ENCODE peak calls at places on chromosomes 12 and 14, in four cellular contexts. One of them, this sample, is unnamed.

GRCh38 chr12:85923767-85924331 is 49.8 kb downstream of the NTS start:
- DNase-seq in brain microvascular endothelial cell: no peak
- DNase-seq in heart left ventricle: no peak
- DNase-seq in RWPE1: peak
- DNase-seq in this sample: no peak

GRCh38 chr14:105013150-105013787 is 7.6 kb downstream of the CDCA4 start:
- DNase-seq in brain microvascular endothelial cell: no peak
- DNase-seq in heart left ventricle: no peak
- DNase-seq in RWPE1: no peak
- DNase-seq in this sample: peak

GRCh38 chr12:51391047-51391837 is at the start of gene GALNT6:
- DNase-seq in brain microvascular endothelial cell: no peak
- DNase-seq in heart left ventricle: peak
- DNase-seq in RWPE1: peak
- DNase-seq in this sample: peak

GRCh38 chr12:57164966-57165365 is 17.5 kb upstream of the LRP1-AS start:
- DNase-seq in brain microvascular endothelial cell: peak
- DNase-seq in heart left ventricle: no peak
- DNase-seq in RWPE1: no peak
- DNase-seq in this sample: no peak

GRCh38 chr12:122192441-122192840 is 9.5 kb downstream of the LRRC43 start:
- DNase-seq in brain microvascular endothelial cell: no peak
- DNase-seq in heart left ventricle: no peak
- DNase-seq in RWPE1: no peak
- DNase-seq in this sample: no peak

GRCh38 chr14:36068777-36069534 is 107.6 kb downstream of the PTCSC3 start:
- DNase-seq in brain microvascular endothelial cell: peak
- DNase-seq in heart left ventricle: no peak
- DNase-seq in RWPE1: peak
- DNase-seq in this sample: no peak

GRCh38 chr14:76919431-76919810 is 93.2 kb downstream of the LRRC74A start:
- DNase-seq in brain microvascular endothelial cell: no peak
- DNase-seq in heart left ventricle: no peak
- DNase-seq in RWPE1: peak
- DNase-seq in this sample: no peak

GRCh38 chr14:44778562-44778961 is 183.2 kb downstream of the KLHL28 start:
- DNase-seq in brain microvascular endothelial cell: no peak
- DNase-seq in heart left ventricle: no peak
- DNase-seq in RWPE1: no peak
- DNase-seq in this sample: no peak

GRCh38 chr12:75852956-75853355 is 178.6 kb downstream of the PHLDA1 start:
- DNase-seq in brain microvascular endothelial cell: no peak
- DNase-seq in heart left ventricle: no peak
- DNase-seq in RWPE1: no peak
- DNase-seq in this sample: no peak

GRCh38 chr14:67187210-67187609 is 2.0 kb upstream of the GARIN2 start:
- DNase-seq in brain microvascular endothelial cell: peak
- DNase-seq in heart left ventricle: no peak
- DNase-seq in RWPE1: peak
- DNase-seq in this sample: no peak

GRCh38 chr12:21827135-21827534 is 52.6 kb upstream of the KCNJ8 start:
- DNase-seq in brain microvascular endothelial cell: no peak
- DNase-seq in heart left ventricle: no peak
- DNase-seq in RWPE1: no peak
- DNase-seq in this sample: no peak

GRCh38 chr12:49706351-49707126 is 666 bp downstream of the FMNL3 start:
- DNase-seq in brain microvascular endothelial cell: peak
- DNase-seq in heart left ventricle: peak
- DNase-seq in RWPE1: peak
- DNase-seq in this sample: peak

GRCh38 chr12:49707127-49707811 is at the start of gene FMNL3:
- DNase-seq in brain microvascular endothelial cell: peak
- DNase-seq in heart left ventricle: peak
- DNase-seq in RWPE1: peak
- DNase-seq in this sample: peak

GRCh38 chr12:49708851-49709250 is 1.6 kb upstream of the FMNL3 start:
- DNase-seq in brain microvascular endothelial cell: no peak
- DNase-seq in heart left ventricle: no peak
- DNase-seq in RWPE1: no peak
- DNase-seq in this sample: no peak

GRCh38 chr12:49705479-49706267 is 1.5 kb downstream of the FMNL3 start:
- DNase-seq in brain microvascular endothelial cell: peak
- DNase-seq in heart left ventricle: peak
- DNase-seq in RWPE1: no peak
- DNase-seq in this sample: no peak

GRCh38 chr12:49707812-49708147 is 575 bp upstream of the FMNL3 start:
- DNase-seq in brain microvascular endothelial cell: no peak
- DNase-seq in heart left ventricle: no peak
- DNase-seq in RWPE1: no peak
- DNase-seq in this sample: no peak
- TF ChIP-seq CTCF in brain microvascular endothelial cell: no peak
- TF ChIP-seq CTCF in heart left ventricle: no peak
- TF ChIP-seq CTCF in RWPE1: peak
- TF ChIP-seq CTCF in this sample: peak

GRCh38 chr12:15322164-15323054 is at the start of gene PTPRO:
- DNase-seq in brain microvascular endothelial cell: no peak
- DNase-seq in heart left ventricle: no peak
- DNase-seq in RWPE1: peak
- DNase-seq in this sample: peak
- TF ChIP-seq CTCF in brain microvascular endothelial cell: no peak
- TF ChIP-seq CTCF in heart left ventricle: no peak
- TF ChIP-seq CTCF in RWPE1: no peak
- TF ChIP-seq CTCF in this sample: no peak

DNA sequence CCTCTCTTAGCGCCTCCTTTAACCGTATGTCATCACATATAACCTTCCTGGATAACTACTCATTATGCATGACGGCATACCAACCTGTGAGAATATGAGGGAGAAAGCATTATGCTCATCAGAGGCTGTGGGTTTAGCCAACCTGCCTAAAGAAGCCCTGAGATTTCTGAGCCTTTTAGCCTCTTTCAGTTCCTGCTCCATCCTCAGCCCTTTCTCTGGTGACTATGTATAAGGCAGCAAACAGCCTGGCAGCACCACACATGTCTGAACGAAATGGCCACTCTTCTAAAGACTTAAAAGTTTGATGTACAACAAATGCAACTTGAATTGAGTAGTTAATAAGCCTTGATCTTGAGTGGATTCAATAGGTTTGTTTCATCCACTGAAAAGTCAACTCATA is 64.8 kb upstream of the SOX5 start:
- DNase-seq in brain microvascular endothelial cell: no peak
- DNase-seq in heart left ventricle: no peak
- DNase-seq in RWPE1: no peak
- DNase-seq in this sample: no peak
- TF ChIP-seq CTCF in brain microvascular endothelial cell: no peak
- TF ChIP-seq CTCF in heart left ventricle: no peak
- TF ChIP-seq CTCF in RWPE1: no peak
- TF ChIP-seq CTCF in this sample: no peak

DNA sequence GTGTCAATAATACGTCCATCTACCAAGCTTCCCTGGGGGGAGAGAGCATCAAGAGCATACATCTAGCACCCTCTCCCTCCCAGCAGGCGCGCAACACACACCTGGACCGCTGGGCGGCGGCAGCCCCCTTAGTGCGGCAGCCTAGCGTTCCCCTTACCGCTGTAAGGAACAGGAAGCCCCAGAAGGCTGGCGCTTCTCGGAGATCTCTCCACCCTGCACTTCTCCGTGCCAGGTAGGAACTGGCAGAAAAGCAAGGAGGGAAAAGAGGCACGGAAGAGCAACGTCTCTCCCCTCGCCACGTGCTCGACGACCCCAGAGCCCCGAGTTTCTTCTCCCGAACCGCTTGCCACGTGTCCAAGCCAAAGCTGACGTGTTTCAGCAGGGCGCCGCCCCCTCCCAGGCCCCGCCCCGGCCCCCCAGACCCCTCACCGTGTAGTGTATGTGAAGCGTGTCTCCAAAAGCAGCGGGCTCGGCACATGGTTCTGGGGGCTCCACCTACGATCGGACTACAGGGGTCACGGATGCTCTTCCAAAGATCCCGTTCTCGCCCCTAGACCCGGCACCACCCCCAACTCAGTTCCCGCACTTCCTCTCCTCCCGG is 575 bp downstream of the FKBP11 start:
- DNase-seq in brain microvascular endothelial cell: peak
- DNase-seq in heart left ventricle: peak
- DNase-seq in RWPE1: peak
- DNase-seq in this sample: peak
- TF ChIP-seq CTCF in brain microvascular endothelial cell: peak
- TF ChIP-seq CTCF in heart left ventricle: peak
- TF ChIP-seq CTCF in RWPE1: peak
- TF ChIP-seq CTCF in this sample: peak

DNA sequence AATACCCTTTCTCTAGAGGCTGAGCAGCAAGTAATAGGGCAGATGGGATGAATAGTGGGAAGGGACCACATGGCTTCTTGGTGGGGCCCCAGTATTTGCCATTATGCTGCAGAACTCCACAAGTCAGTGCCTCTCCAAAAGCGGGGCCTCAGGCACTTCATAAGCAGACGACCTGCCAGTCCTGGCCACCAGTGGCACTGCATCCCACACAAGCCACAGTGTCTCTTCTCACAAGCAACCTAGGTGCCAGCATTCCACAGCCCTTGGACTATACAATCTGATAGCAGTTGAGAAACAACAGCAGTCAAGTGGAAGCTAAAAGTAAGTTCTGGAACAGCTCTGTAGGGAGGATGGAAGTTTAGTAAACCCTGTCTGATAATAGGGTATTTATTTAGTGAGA is 4.2 kb upstream of the SLC8A3 start:
- DNase-seq in brain microvascular endothelial cell: no peak
- DNase-seq in heart left ventricle: no peak
- DNase-seq in RWPE1: no peak
- DNase-seq in this sample: no peak
- TF ChIP-seq CTCF in brain microvascular endothelial cell: no peak
- TF ChIP-seq CTCF in heart left ventricle: no peak
- TF ChIP-seq CTCF in RWPE1: no peak
- TF ChIP-seq CTCF in this sample: no peak

GRCh38 chr12:130044991-130045621 is 117.2 kb upstream of the FZD10 start:
- DNase-seq in brain microvascular endothelial cell: no peak
- DNase-seq in heart left ventricle: no peak
- DNase-seq in RWPE1: no peak
- DNase-seq in this sample: no peak

GRCh38 chr12:130054803-130055202 is 107.5 kb upstream of the FZD10 start:
- DNase-seq in brain microvascular endothelial cell: no peak
- DNase-seq in heart left ventricle: no peak
- DNase-seq in RWPE1: no peak
- DNase-seq in this sample: no peak

GRCh38 chr12:130051900-130052299 is 110.4 kb upstream of the FZD10 start:
- DNase-seq in brain microvascular endothelial cell: no peak
- DNase-seq in heart left ventricle: no peak
- DNase-seq in RWPE1: no peak
- DNase-seq in this sample: no peak

GRCh38 chr12:130053641-130054040 is 108.6 kb upstream of the FZD10 start:
- DNase-seq in brain microvascular endothelial cell: no peak
- DNase-seq in heart left ventricle: no peak
- DNase-seq in RWPE1: no peak
- DNase-seq in this sample: peak

GRCh38 chr12:130049666-130050065 is 112.6 kb upstream of the FZD10 start:
- DNase-seq in brain microvascular endothelial cell: no peak
- DNase-seq in heart left ventricle: no peak
- DNase-seq in RWPE1: no peak
- DNase-seq in this sample: no peak
- TF ChIP-seq CTCF in brain microvascular endothelial cell: no peak
- TF ChIP-seq CTCF in heart left ventricle: no peak
- TF ChIP-seq CTCF in RWPE1: no peak
- TF ChIP-seq CTCF in this sample: no peak

DNA sequence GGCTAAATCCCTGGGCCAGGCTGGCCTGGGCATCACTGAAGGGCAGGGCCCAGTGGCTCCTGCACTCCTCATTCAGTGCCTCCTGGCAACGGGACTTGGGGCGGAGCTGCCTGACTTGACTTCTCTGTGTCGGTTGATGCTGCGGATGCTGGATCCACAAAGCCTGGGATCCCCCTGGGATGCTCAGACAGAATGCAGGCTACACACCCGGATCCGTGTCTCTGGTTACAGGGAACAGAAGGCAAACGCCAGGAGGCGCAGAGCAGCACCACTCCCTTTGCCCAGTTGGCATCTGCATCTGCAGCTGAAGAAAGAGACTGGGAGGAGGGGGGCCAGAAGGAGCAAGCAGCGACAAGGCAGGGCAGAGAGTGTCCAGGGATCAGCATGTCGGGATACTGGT is 154.5 kb upstream of the FKBP4 start:
- DNase-seq in brain microvascular endothelial cell: no peak
- DNase-seq in heart left ventricle: no peak
- DNase-seq in RWPE1: peak
- DNase-seq in this sample: no peak
- TF ChIP-seq CTCF in brain microvascular endothelial cell: peak
- TF ChIP-seq CTCF in heart left ventricle: no peak
- TF ChIP-seq CTCF in RWPE1: no peak
- TF ChIP-seq CTCF in this sample: no peak

GRCh38 chr14:74244115-74244514 is 4.9 kb downstream of the VSX2 start:
- DNase-seq in brain microvascular endothelial cell: no peak
- DNase-seq in heart left ventricle: no peak
- DNase-seq in RWPE1: no peak
- DNase-seq in this sample: no peak
- TF ChIP-seq CTCF in brain microvascular endothelial cell: peak
- TF ChIP-seq CTCF in heart left ventricle: no peak
- TF ChIP-seq CTCF in RWPE1: no peak
- TF ChIP-seq CTCF in this sample: no peak